ENCODE peak calls at places on chromosomes 16 and 17, in four cellular contexts. V is memory B cell; G is heart left ventricle; N is stimulated activated CD8-positive, alpha-beta memory T cell treated with anti-CD3 and anti-CD28 coated beads, Interleukin-15, amount 100 ng/mL, for 1 hour. K is an unnamed sample.

GRCh38 chr16:81537721-81538561 is 93.3 kb downstream of the CMIP start:
- DNase-seq in V (no peak), G (no peak), N (no peak), K (no peak)

GRCh38 chr17:60548990-60549389 is 22.9 kb upstream of the APPBP2 start:
- DNase-seq in V (no peak), G (no peak), N (no peak), K (no peak)

GRCh38 chr17:62189377-62189776 is 124.3 kb upstream of the MED13 start:
- DNase-seq in V (no peak), G (no peak), N (no peak), K (no peak)

GRCh38 chr17:83156408-83156807 is 77.0 kb downstream of the METRNL start:
- DNase-seq in V (no peak), G (no peak), N (no peak), K (no peak)

GRCh38 chr17:73933871-73934270 is 269.6 kb upstream of the RPL38 start:
- DNase-seq in V (no peak), G (no peak), N (no peak), K (no peak)

GRCh38 chr16:84223456-84223855 is 16.4 kb downstream of the KCNG4 start:
- DNase-seq in V (no peak), G (no peak), N (no peak), K (no peak)

GRCh38 chr16:88430524-88431446 is 22.3 kb upstream of the ZFPM1 start:
- DNase-seq in V (peak), G (peak), N (no peak), K (no peak)

GRCh38 chr16:1272453-1273198 is 16.8 kb downstream of the TPSD1 start:
- DNase-seq in V (no peak), G (no peak), N (no peak), K (no peak)

GRCh38 chr16:72857841-72858594 is 189.9 kb downstream of the ZFHX3 start:
- DNase-seq in V (no peak), G (no peak), N (no peak), K (no peak)

GRCh38 chr17:73281926-73282325 is 20.2 kb upstream of the CPSF4L start:
- DNase-seq in V (no peak), G (no peak), N (no peak), K (no peak)

GRCh38 chr16:21989141-21989540 is 11.8 kb downstream of the PDZD9 start:
- DNase-seq in V (no peak), G (no peak), N (no peak), K (no peak)

GRCh38 chr17:49399995-49400394 is 14.7 kb downstream of the PHB1 start:
- DNase-seq in V (no peak), G (no peak), N (no peak), K (no peak)

GRCh38 chr17:17510456-17511292 is 14.5 kb upstream of the RASD1 start:
- DNase-seq in V (no peak), G (peak), N (no peak), K (no peak)

GRCh38 chr17:15340966-15341365 is 431 bp downstream of the TEKT3 start:
- DNase-seq in V (no peak), G (no peak), N (no peak), K (no peak)

GRCh38 chr16:3957344-3957980 is 76.9 kb upstream of the CREBBP start:
- DNase-seq in V (no peak), G (no peak), N (no peak), K (no peak)

GRCh38 chr16:28609631-28610594 is at the start of gene SULT1A1:
- DNase-seq in V (no peak), G (peak), N (no peak), K (no peak)

GRCh38 chr17:9177212-9177611 is 155.9 kb downstream of the NTN1 start:
- DNase-seq in V (no peak), G (peak), N (no peak), K (no peak)

GRCh38 chr17:64969046-64969501 is 49.8 kb upstream of the LRRC37A3 start:
- DNase-seq in V (no peak), G (no peak), N (no peak), K (peak)

GRCh38 chr16:87550510-87550961 is 51.8 kb upstream of the JPH3 start:
- DNase-seq in V (peak), G (peak), N (peak), K (no peak)

GRCh38 chr17:18960241-18960665 is 8.3 kb downstream of the SLC5A10 start:
- DNase-seq in V (no peak), G (peak), N (no peak), K (no peak)